ENCODE peak calls at places on chromosomes 1 and 21, in seven cellular contexts. B, A, Q, J, G, U and N are unnamed samples.

GRCh38 chr1:67053535-67053784 is 488 bp downstream of the SLC35D1 start:
- DNase-seq in G (peak), B (peak), J (peak), Q (peak), A (peak), U (no peak), N (no peak)

GRCh38 chr1:33228935-33229487 is 27.3 kb upstream of the ZNF362 start:
- DNase-seq in J (no peak), G (peak), U (no peak), A (no peak), B (no peak), Q (peak), N (peak)

GRCh38 chr1:222394224-222394623 is 153.7 kb downstream of the HHIPL2 start:
- DNase-seq in G (no peak), A (no peak), B (no peak), J (no peak), U (peak), Q (no peak), N (no peak)

GRCh38 chr1:46554236-46555080 is 3.0 kb upstream of the KNCN start:
- DNase-seq in B (no peak), Q (no peak), G (no peak), J (no peak), A (no peak), U (no peak), N (no peak)

GRCh38 chr1:68204965-68205630 is 27.2 kb downstream of the WLS start:
- DNase-seq in G (no peak), Q (no peak), A (no peak), J (peak), U (no peak), B (no peak), N (no peak)

GRCh38 chr1:172245788-172246187 is 174.7 kb upstream of the C1orf105 start:
- DNase-seq in A (no peak), U (no peak), J (no peak), B (no peak), G (no peak), Q (no peak), N (no peak)

GRCh38 chr1:9291914-9292360 is 757 bp upstream of the SPSB1 start:
- DNase-seq in Q (peak), B (peak), U (no peak), A (peak), J (peak), G (peak), N (no peak)

GRCh38 chr1:29518183-29518835 is 282.0 kb downstream of the PTPRU start:
- DNase-seq in B (no peak), A (no peak), U (no peak), Q (no peak), J (no peak), G (no peak), N (no peak)

GRCh38 chr1:41102208-41102607 is 80.7 kb upstream of the SLFNL1 start:
- DNase-seq in J (peak), U (no peak), B (peak), Q (peak), G (peak), A (no peak), N (peak)

GRCh38 chr1:200888349-200888838 is 6.3 kb upstream of the INAVA start:
- DNase-seq in Q (no peak), B (no peak), G (no peak), J (no peak), A (peak), U (peak), N (no peak)

GRCh38 chr1:237033804-237034203 is 8.2 kb upstream of the RYR2 start:
- DNase-seq in A (no peak), J (no peak), U (no peak), G (no peak), Q (no peak), B (no peak), N (no peak)

GRCh38 chr1:186722711-186723309 is 42.6 kb upstream of the PTGS2 start:
- DNase-seq in Q (peak), U (peak), J (no peak), B (no peak), G (no peak), A (peak), N (no peak)

GRCh38 chr1:168897249-168897648 is 168.2 kb upstream of the DPT start:
- DNase-seq in J (no peak), A (no peak), G (no peak), B (no peak), U (no peak), Q (no peak), N (no peak)

GRCh38 chr1:200483491-200484143 is 73.8 kb upstream of the ZNF281 start:
- DNase-seq in Q (peak), A (peak), U (peak), G (no peak), J (no peak), B (no peak), N (peak)

GRCh38 chr21:29372063-29372802 is 73.5 kb downstream of the BACH1 start:
- DNase-seq in G (peak), A (peak), J (no peak), U (peak), Q (peak), B (no peak), N (peak)

GRCh38 chr1:204513117-204513716 is 3.0 kb upstream of the MDM4 start:
- DNase-seq in G (no peak), Q (no peak), U (peak), A (no peak), B (no peak), J (peak), N (no peak)

GRCh38 chr1:167473761-167474160 is 44.6 kb downstream of the CD247 start:
- DNase-seq in G (no peak), Q (no peak), U (no peak), J (no peak), A (no peak), B (no peak), N (no peak)

GRCh38 chr1:20644416-20644815 is 11.2 kb downstream of the PINK1 start:
- DNase-seq in J (no peak), Q (no peak), U (no peak), A (no peak), B (no peak), G (no peak), N (no peak)

GRCh38 chr1:37156646-37157045 is 122.3 kb upstream of the GRIK3 start:
- DNase-seq in Q (no peak), B (no peak), U (no peak), J (no peak), A (no peak), G (no peak), N (no peak)

GRCh38 chr1:204366759-204367158 is 7.0 kb upstream of the PLEKHA6 start:
- DNase-seq in Q (no peak), U (peak), G (no peak), J (no peak), A (no peak), B (no peak), N (no peak)

GRCh38 chr1:153058826-153059784 is 1.8 kb upstream of the SPRR2A start:
- DNase-seq in G (no peak), B (no peak), Q (no peak), J (no peak), U (no peak), A (no peak), N (no peak)

GRCh38 chr1:177650947-177651346 is 318.9 kb downstream of the SEC16B start:
- DNase-seq in Q (no peak), G (no peak), U (no peak), J (no peak), B (no peak), A (no peak), N (no peak)

GRCh38 chr1:198619375-198620140 is 19.3 kb upstream of the PTPRC start:
- DNase-seq in A (no peak), B (no peak), G (no peak), J (no peak), Q (no peak), U (peak), N (no peak)

GRCh38 chr1:86773331-86774288 is 69.2 kb downstream of the SH3GLB1 start:
- DNase-seq in G (no peak), A (peak), Q (no peak), B (no peak), U (no peak), J (no peak), N (no peak)

GRCh38 chr1:228211091-228211870 is 3.4 kb downstream of the OBSCN start:
- DNase-seq in Q (no peak), B (no peak), A (no peak), J (no peak), G (no peak), U (no peak), N (no peak)

GRCh38 chr1:155184351-155184811 is 10.7 kb downstream of the TRIM46 start:
- DNase-seq in U (no peak), G (no peak), A (no peak), Q (no peak), J (no peak), B (no peak), N (no peak)

GRCh38 chr1:150807674-150808073 is 386 bp downstream of the CTSK start:
- DNase-seq in U (no peak), B (no peak), G (no peak), A (no peak), Q (no peak), J (no peak), N (no peak)

GRCh38 chr1:48775817-48776399 is 783 bp downstream of the BEND5 start:
- DNase-seq in B (no peak), A (no peak), G (no peak), Q (no peak), U (no peak), J (no peak), N (no peak)

GRCh38 chr1:206558794-206559660 is 51.7 kb downstream of the RASSF5 start:
- DNase-seq in B (no peak), G (no peak), J (no peak), Q (no peak), U (peak), A (no peak), N (no peak)
- H3K4me3 ChIP-seq in B (peak), G (peak), J (peak), Q (no peak), U (peak), A (no peak), N (no peak)

GRCh38 chr1:235083589-235084323 is 44.9 kb downstream of the TOMM20 start:
- DNase-seq in J (peak), A (peak), G (peak), Q (peak), B (peak), U (peak), N (peak)
- H3K4me3 ChIP-seq in J (no peak), A (no peak), G (peak), Q (peak), B (peak), U (peak), N (peak)

DNA sequence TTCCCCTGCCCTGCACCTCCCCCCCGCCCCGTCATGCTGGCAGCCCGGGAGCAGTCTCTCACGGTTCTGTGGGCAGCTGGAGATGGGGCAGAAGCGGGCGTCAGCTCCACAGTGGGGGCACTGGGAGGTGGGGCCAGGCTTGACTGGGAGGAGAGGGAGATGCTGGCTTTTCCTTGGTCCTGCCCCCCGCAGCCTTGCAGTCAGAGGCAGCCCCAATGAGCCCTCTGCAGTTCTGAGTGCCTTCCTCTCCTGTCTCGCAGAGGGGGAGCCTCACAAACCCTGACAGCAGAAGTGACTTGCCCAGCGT is 21.7 kb downstream of the ARHGEF10L start:
- DNase-seq in A (no peak), Q (no peak), J (no peak), U (no peak), G (no peak), B (no peak), N (no peak)
- H3K4me3 ChIP-seq in A (no peak), Q (no peak), J (no peak), U (no peak), G (no peak), B (peak), N (no peak)

GRCh38 chr1:109983380-109984189 is 980 bp upstream of the AHCYL1 start:
- DNase-seq in U (no peak), J (no peak), B (no peak), G (no peak), Q (no peak), A (no peak), N (no peak)

GRCh38 chr1:109986054-109986444 is 1.5 kb downstream of the AHCYL1 start:
- DNase-seq in G (no peak), A (no peak), U (no peak), B (no peak), J (no peak), Q (no peak), N (no peak)

GRCh38 chr1:109984456-109985250 is at the start of gene AHCYL1:
- DNase-seq in Q (peak), G (peak), A (peak), J (peak), B (peak), U (peak), N (peak)

GRCh38 chr1:109985251-109986053 is 887 bp downstream of the AHCYL1 start:
- DNase-seq in G (no peak), J (no peak), A (no peak), B (no peak), U (no peak), Q (no peak), N (no peak)

GRCh38 chr1:109984190-109984455 is 442 bp upstream of the AHCYL1 start:
- DNase-seq in G (no peak), A (no peak), B (no peak), Q (peak), U (no peak), J (no peak), N (peak)
- H3K4me3 ChIP-seq in G (peak), A (peak), B (peak), Q (peak), U (no peak), J (no peak), N (peak)

DNA sequence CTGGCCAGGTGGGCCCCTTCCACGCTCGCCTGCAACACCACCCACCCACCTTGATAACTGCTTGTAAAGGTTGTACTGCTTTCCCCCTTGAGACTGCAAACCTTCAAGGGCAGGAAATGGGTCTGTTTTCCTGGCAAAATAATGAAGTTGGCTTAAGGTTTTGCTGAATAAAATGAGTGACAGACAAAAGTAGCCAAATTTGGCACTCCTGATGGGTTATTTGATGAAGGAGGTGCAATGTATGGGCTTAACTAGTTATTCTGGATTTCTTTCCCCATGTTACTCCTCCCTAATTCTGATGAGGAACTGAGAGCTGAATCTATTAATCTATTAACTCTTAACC is 14.6 kb upstream of the HLCS start:
- DNase-seq in Q (no peak), J (no peak), G (no peak), B (no peak), U (no peak), A (no peak), N (no peak)
- H3K4me3 ChIP-seq in Q (peak), J (no peak), G (peak), B (peak), U (no peak), A (no peak), N (peak)

GRCh38 chr1:93679546-93679945 is 2.1 kb downstream of the BCAR3 start:
- DNase-seq in U (no peak), B (no peak), Q (no peak), A (no peak), G (no peak), J (no peak), N (no peak)

GRCh38 chr1:93681549-93682412 is at the start of gene BCAR3:
- DNase-seq in A (no peak), J (peak), Q (peak), U (peak), G (peak), B (peak), N (no peak)

GRCh38 chr1:93681095-93681548 is 515 bp downstream of the BCAR3 start:
- DNase-seq in A (no peak), B (peak), U (no peak), J (peak), Q (no peak), G (no peak), N (no peak)

GRCh38 chr1:93678966-93679480 is 2.6 kb downstream of the BCAR3 start:
- DNase-seq in G (no peak), J (no peak), A (no peak), U (no peak), B (no peak), Q (no peak), N (no peak)

DNA sequence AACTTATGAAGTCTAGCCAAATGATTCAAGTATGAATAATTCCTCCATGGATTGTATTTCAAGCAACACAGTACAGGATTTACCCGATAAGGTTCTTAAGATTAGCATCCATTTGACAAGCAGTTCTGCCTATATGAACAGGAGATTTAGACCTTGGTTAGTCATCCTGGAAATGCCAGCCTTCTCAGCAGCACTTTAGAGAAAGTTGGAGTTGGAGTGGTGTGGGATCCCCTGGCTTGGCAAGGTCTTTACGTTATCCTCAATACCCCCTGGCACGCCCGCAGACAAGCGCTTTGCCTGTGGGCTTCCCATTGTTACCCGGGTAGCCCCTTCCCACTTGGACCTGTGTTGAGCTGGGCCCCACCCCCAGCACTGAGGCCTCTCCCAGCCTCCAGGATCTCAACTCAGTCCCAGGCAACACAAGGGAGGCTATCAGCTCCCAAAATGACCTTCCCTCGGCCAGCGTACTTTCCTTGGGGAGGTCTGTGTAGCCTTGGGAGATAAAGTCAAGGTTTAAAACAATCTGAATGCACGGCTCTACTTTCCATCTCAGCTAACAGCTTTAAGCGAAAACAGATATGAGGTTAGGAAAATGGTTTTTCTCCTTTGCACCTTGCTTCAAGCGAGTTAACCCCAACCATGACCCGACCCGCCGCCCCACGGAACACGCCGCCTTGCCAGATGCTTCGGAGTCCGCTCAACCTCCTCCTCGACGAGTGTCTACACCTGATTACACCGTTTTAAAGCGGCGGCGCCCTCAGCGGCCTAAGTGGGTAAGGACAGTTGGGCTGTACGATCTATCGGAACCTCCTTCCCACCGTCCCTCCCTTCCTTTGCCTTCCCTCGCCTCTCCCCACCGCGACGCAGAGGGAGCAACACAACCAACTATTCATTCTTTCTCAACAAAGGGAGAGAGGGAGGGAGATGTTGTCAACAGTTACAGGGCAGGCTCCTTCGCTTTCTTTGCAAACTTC is 1.2 kb downstream of the BCAR3 start:
- DNase-seq in J (peak), U (peak), A (peak), B (peak), G (peak), Q (peak), N (peak)
- H3K4me3 ChIP-seq in J (peak), U (peak), A (peak), B (peak), G (peak), Q (peak), N (peak)